ENCODE peak calls at places on chromosomes 4 and X, in six cellular contexts. T, I, N, O, W and X are unnamed samples.

GRCh38 chr4:22490718-22491330 is 25.0 kb downstream of the ADGRA3 start:
- DNase-seq in T (no peak), I (no peak), N (no peak), O (no peak), W (no peak), X (no peak)

GRCh38 chrX:41956027-41956426 is 32.7 kb upstream of the CASK start:
- DNase-seq in T (no peak), I (no peak), N (peak; percentile 32), O (no peak), W (no peak), X (no peak)

GRCh38 chr4:60611762-60612496 is 588.2 kb upstream of the ADGRL3 start:
- DNase-seq in T (no peak), I (no peak), N (peak; percentile 95), O (no peak), W (no peak), X (no peak)

GRCh38 chrX:132592880-132593279 is 104.0 kb upstream of the MBNL3 start:
- DNase-seq in T (no peak), I (no peak), N (no peak), O (no peak), W (no peak), X (no peak)

GRCh38 chr4:151882072-151882803 is 121.4 kb upstream of the GATB start:
- DNase-seq in T (no peak), I (no peak), N (no peak), O (no peak), W (no peak), X (no peak)

GRCh38 chr4:133598779-133599178 is 449.7 kb downstream of the PCDH10 start:
- DNase-seq in T (no peak), I (no peak), N (no peak), O (no peak), W (no peak), X (no peak)

GRCh38 chr4:13399257-13399656 is 84.9 kb downstream of the RAB28 start:
- DNase-seq in T (no peak), I (no peak), N (peak; percentile 5), O (peak; percentile 19), W (no peak), X (no peak)

GRCh38 chrX:118383120-118383519 is 37.2 kb downstream of the WDR44 start:
- DNase-seq in T (no peak), I (no peak), N (no peak), O (no peak), W (no peak), X (no peak)

GRCh38 chr4:140151700-140152014 is 2.3 kb downstream of the MAML3 start:
- DNase-seq in T (peak; percentile 81), I (no peak), N (peak; percentile 79), O (peak; percentile 80), W (peak; percentile 84), X (no peak)

GRCh38 chr4:119479835-119480234 is 148.8 kb downstream of the PDE5A start:
- DNase-seq in T (no peak), I (no peak), N (no peak), O (no peak), W (no peak), X (no peak)

GRCh38 chrX:11757397-11757728 is 674 bp upstream of the MSL3 start:
- DNase-seq in T (no peak), I (no peak), N (no peak), O (no peak), W (no peak), X (no peak)

GRCh38 chr4:87978656-87979055 is 3.1 kb downstream of the SPP1 start:
- DNase-seq in T (no peak), I (no peak), N (peak; percentile 29), O (peak; percentile 28), W (no peak), X (no peak)